ENCODE peak calls at places on chromosomes 7 and 10, in five cellular contexts. W is activated T-helper 9 cell treated with anti-CD3 and anti-CD28 coated beads, Interleukin-2, amount 50 U/mL, for 16 hours; B is HCT116; I is Ammon's horn; U is GM23248. K is an unnamed sample.

GRCh38 chr7:103573479-103574058 is 127.6 kb upstream of the SLC26A5 start:
- DNase-seq in W (no peak), B (peak; percentile 18), I (peak; percentile 17), U (peak; percentile 41), K (no peak)

GRCh38 chr7:50660040-50660829 is 95.0 kb upstream of the DDC start:
- DNase-seq in W (peak; percentile 18), B (no peak), I (peak; percentile 78), U (no peak), K (peak; percentile 26)

GRCh38 chr7:70830426-70830825 is 301.5 kb upstream of the GALNT17 start:
- DNase-seq in W (no peak), B (no peak), I (no peak), U (no peak), K (no peak)

GRCh38 chr10:65470986-65471385 is 1454.8 kb upstream of the LRRTM3 start:
- DNase-seq in W (no peak), B (no peak), I (no peak), U (no peak), K (no peak)

GRCh38 chr7:37420931-37421330 is 27.7 kb downstream of the ELMO1 start:
- DNase-seq in W (no peak), B (no peak), I (peak; percentile 38), U (no peak), K (no peak)

GRCh38 chr7:157010588-157011332 is at the start of gene MNX1:
- DNase-seq in W (peak; percentile 16), B (peak; percentile 54), I (no peak), U (no peak), K (no peak)

GRCh38 chr7:18276380-18276779 is 219.2 kb upstream of the HDAC9 start:
- DNase-seq in W (no peak), B (no peak), I (no peak), U (no peak), K (no peak)

GRCh38 chr7:12389089-12389700 is 14.5 kb downstream of the VWDE start:
- DNase-seq in W (no peak), B (peak; percentile 43), I (peak; percentile 75), U (peak; percentile 77), K (no peak)

GRCh38 chr7:22147113-22147512 is 201.4 kb upstream of the CDCA7L start:
- DNase-seq in W (no peak), B (no peak), I (no peak), U (peak; percentile 19), K (no peak)